ENCODE peak calls at places on chromosomes 1 and 21, in seven cellular contexts. One of them, this sample, is unnamed.

GRCh38 chr21:34261841-34262832 is 101.7 kb upstream of the KCNE2 start:
- DNase-seq in neural progenitor cell: no peak
- DNase-seq in fibroblast of lung: no peak
- DNase-seq in hepatocyte: peak
- DNase-seq in IMR-90: no peak
- DNase-seq in A549: no peak
- DNase-seq in GM23338: no peak
- DNase-seq in this sample: no peak

GRCh38 chr1:36217667-36218066 is 6.6 kb upstream of the THRAP3 start:
- DNase-seq in hepatocyte: no peak
- DNase-seq in GM23338: no peak
- DNase-seq in A549: peak
- DNase-seq in IMR-90: peak
- DNase-seq in neural progenitor cell: no peak
- DNase-seq in fibroblast of lung: peak
- DNase-seq in this sample: no peak

GRCh38 chr1:201659576-201659975 is 120.6 kb downstream of the NAV1 start:
- DNase-seq in GM23338: no peak
- DNase-seq in A549: no peak
- DNase-seq in hepatocyte: no peak
- DNase-seq in fibroblast of lung: no peak
- DNase-seq in neural progenitor cell: no peak
- DNase-seq in IMR-90: no peak
- DNase-seq in this sample: no peak

GRCh38 chr1:211589782-211590721 is 11.1 kb upstream of the SLC30A1 start:
- DNase-seq in IMR-90: peak
- DNase-seq in fibroblast of lung: peak
- DNase-seq in hepatocyte: no peak
- DNase-seq in A549: no peak
- DNase-seq in neural progenitor cell: no peak
- DNase-seq in GM23338: no peak
- DNase-seq in this sample: peak

GRCh38 chr1:2300851-2301606 is 72.9 kb downstream of the SKI start:
- DNase-seq in neural progenitor cell: no peak
- DNase-seq in fibroblast of lung: peak
- DNase-seq in A549: no peak
- DNase-seq in hepatocyte: no peak
- DNase-seq in IMR-90: peak
- DNase-seq in GM23338: no peak
- DNase-seq in this sample: no peak

GRCh38 chr1:223102797-223103533 is 40.1 kb downstream of the TLR5 start:
- DNase-seq in fibroblast of lung: peak
- DNase-seq in A549: no peak
- DNase-seq in neural progenitor cell: no peak
- DNase-seq in IMR-90: no peak
- DNase-seq in hepatocyte: peak
- DNase-seq in GM23338: no peak
- DNase-seq in this sample: peak

GRCh38 chr1:21630571-21631338 is 38.4 kb downstream of the RAP1GAP start:
- DNase-seq in A549: no peak
- DNase-seq in hepatocyte: no peak
- DNase-seq in IMR-90: no peak
- DNase-seq in neural progenitor cell: peak
- DNase-seq in fibroblast of lung: no peak
- DNase-seq in GM23338: peak
- DNase-seq in this sample: no peak

GRCh38 chr1:65467536-65467935 is 47.1 kb downstream of the LEPR start:
- DNase-seq in A549: peak
- DNase-seq in IMR-90: peak
- DNase-seq in neural progenitor cell: peak
- DNase-seq in fibroblast of lung: peak
- DNase-seq in GM23338: peak
- DNase-seq in hepatocyte: peak
- DNase-seq in this sample: peak

GRCh38 chr1:67679691-67680090 is 5.3 kb upstream of the GADD45A start:
- DNase-seq in IMR-90: peak
- DNase-seq in GM23338: no peak
- DNase-seq in A549: no peak
- DNase-seq in neural progenitor cell: no peak
- DNase-seq in fibroblast of lung: peak
- DNase-seq in hepatocyte: no peak
- DNase-seq in this sample: peak

GRCh38 chr1:110212165-110213142 is 2.3 kb downstream of the KCNC4 start:
- DNase-seq in GM23338: peak
- DNase-seq in hepatocyte: peak
- DNase-seq in neural progenitor cell: peak
- DNase-seq in fibroblast of lung: peak
- DNase-seq in IMR-90: no peak
- DNase-seq in A549: no peak
- DNase-seq in this sample: no peak

GRCh38 chr1:172642970-172643369 is 15.9 kb upstream of the FASLG start:
- DNase-seq in neural progenitor cell: no peak
- DNase-seq in fibroblast of lung: no peak
- DNase-seq in A549: peak
- DNase-seq in hepatocyte: no peak
- DNase-seq in IMR-90: no peak
- DNase-seq in GM23338: no peak
- DNase-seq in this sample: peak

GRCh38 chr1:59568158-59568935 is 246.4 kb upstream of the HOOK1 start:
- DNase-seq in IMR-90: peak
- DNase-seq in neural progenitor cell: no peak
- DNase-seq in GM23338: no peak
- DNase-seq in fibroblast of lung: no peak
- DNase-seq in A549: peak
- DNase-seq in hepatocyte: no peak
- DNase-seq in this sample: no peak

GRCh38 chr1:117466761-117467160 is 99.5 kb downstream of the MAN1A2 start:
- DNase-seq in IMR-90: peak
- DNase-seq in GM23338: no peak
- DNase-seq in fibroblast of lung: peak
- DNase-seq in A549: no peak
- DNase-seq in hepatocyte: no peak
- DNase-seq in neural progenitor cell: no peak
- DNase-seq in this sample: no peak

GRCh38 chr1:242428403-242429190 is 95.9 kb downstream of the PLD5 start:
- DNase-seq in GM23338: no peak
- DNase-seq in hepatocyte: no peak
- DNase-seq in IMR-90: no peak
- DNase-seq in A549: no peak
- DNase-seq in fibroblast of lung: no peak
- DNase-seq in neural progenitor cell: no peak
- DNase-seq in this sample: no peak

GRCh38 chr21:44356636-44357035 is 3.2 kb downstream of the TRPM2 start:
- DNase-seq in fibroblast of lung: no peak
- DNase-seq in GM23338: no peak
- DNase-seq in IMR-90: no peak
- DNase-seq in hepatocyte: no peak
- DNase-seq in neural progenitor cell: no peak
- DNase-seq in A549: no peak
- DNase-seq in this sample: no peak

GRCh38 chr1:219179293-219179692 is 5.6 kb downstream of the LYPLAL1 start:
- DNase-seq in neural progenitor cell: no peak
- DNase-seq in fibroblast of lung: peak
- DNase-seq in A549: no peak
- DNase-seq in IMR-90: peak
- DNase-seq in GM23338: no peak
- DNase-seq in hepatocyte: no peak
- DNase-seq in this sample: no peak

GRCh38 chr21:43269981-43270670 is 101.3 kb downstream of the CRYAA start:
- DNase-seq in neural progenitor cell: no peak
- DNase-seq in GM23338: no peak
- DNase-seq in hepatocyte: no peak
- DNase-seq in A549: no peak
- DNase-seq in IMR-90: no peak
- DNase-seq in fibroblast of lung: no peak
- DNase-seq in this sample: no peak

GRCh38 chr1:109151146-109151545 is 37.2 kb downstream of the ELAPOR1 start:
- DNase-seq in neural progenitor cell: peak
- DNase-seq in IMR-90: peak
- DNase-seq in GM23338: peak
- DNase-seq in A549: peak
- DNase-seq in fibroblast of lung: peak
- DNase-seq in hepatocyte: peak
- DNase-seq in this sample: peak

GRCh38 chr1:178946855-178947687 is 76.2 kb upstream of the ANGPTL1 start:
- DNase-seq in hepatocyte: no peak
- DNase-seq in neural progenitor cell: no peak
- DNase-seq in IMR-90: no peak
- DNase-seq in A549: no peak
- DNase-seq in fibroblast of lung: no peak
- DNase-seq in GM23338: no peak
- DNase-seq in this sample: no peak

GRCh38 chr1:202951437-202951836 is 6.7 kb downstream of the ADIPOR1 start:
- DNase-seq in fibroblast of lung: no peak
- DNase-seq in IMR-90: no peak
- DNase-seq in hepatocyte: no peak
- DNase-seq in A549: no peak
- DNase-seq in neural progenitor cell: no peak
- DNase-seq in GM23338: no peak
- DNase-seq in this sample: no peak

GRCh38 chr1:67647814-67648358 is 37.1 kb upstream of the GADD45A start:
- DNase-seq in neural progenitor cell: no peak
- DNase-seq in hepatocyte: no peak
- DNase-seq in IMR-90: no peak
- DNase-seq in GM23338: no peak
- DNase-seq in A549: no peak
- DNase-seq in fibroblast of lung: no peak
- DNase-seq in this sample: no peak

GRCh38 chr1:201551877-201552731 is 13.2 kb downstream of the NAV1 start:
- DNase-seq in GM23338: no peak
- DNase-seq in hepatocyte: no peak
- DNase-seq in neural progenitor cell: no peak
- DNase-seq in A549: peak
- DNase-seq in fibroblast of lung: peak
- DNase-seq in IMR-90: peak
- DNase-seq in this sample: peak

DNA sequence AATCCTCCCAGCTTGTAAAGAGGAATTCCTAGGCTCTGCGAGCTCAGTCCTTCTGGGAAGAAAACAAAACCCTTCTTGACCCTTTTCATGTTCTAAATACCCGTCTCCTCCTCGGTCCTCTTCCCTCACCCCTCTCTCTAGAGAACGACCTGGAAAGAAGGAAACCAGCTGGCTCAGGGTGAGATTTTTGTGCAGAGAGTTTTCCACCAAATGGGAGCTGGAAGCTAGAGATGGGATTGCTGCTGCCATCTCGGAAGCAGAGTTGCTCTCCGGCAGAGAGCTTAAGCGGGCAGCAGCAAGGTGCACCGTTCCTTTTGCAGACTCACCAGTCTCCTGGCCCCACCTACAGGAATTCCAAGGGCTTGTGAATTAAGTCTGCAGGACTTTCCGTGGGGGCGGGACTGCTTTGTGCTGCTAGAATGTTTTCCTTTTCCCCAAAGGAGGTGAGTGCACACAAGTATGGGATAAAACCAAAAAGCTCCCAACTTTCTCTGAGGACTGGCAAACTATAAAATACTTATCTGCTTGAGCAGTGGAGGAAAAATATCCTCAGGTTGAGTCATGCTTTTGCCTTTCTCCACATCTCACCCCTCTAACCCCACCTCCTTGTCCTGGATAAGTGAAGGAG is 29.1 kb upstream of the KIAA0040 start:
- DNase-seq in GM23338: peak
- DNase-seq in neural progenitor cell: peak
- DNase-seq in fibroblast of lung: peak
- DNase-seq in A549: no peak
- DNase-seq in hepatocyte: peak
- DNase-seq in IMR-90: no peak
- DNase-seq in this sample: no peak
- TF ChIP-seq CTCF in GM23338: peak
- TF ChIP-seq CTCF in neural progenitor cell: peak
- TF ChIP-seq CTCF in fibroblast of lung: no peak
- TF ChIP-seq CTCF in A549: no peak
- TF ChIP-seq CTCF in hepatocyte: peak
- TF ChIP-seq CTCF in IMR-90: no peak
- TF ChIP-seq CTCF in this sample: no peak

GRCh38 chr1:100874433-100874832 is 20.2 kb downstream of the EXTL2 start:
- DNase-seq in GM23338: no peak
- DNase-seq in fibroblast of lung: no peak
- DNase-seq in neural progenitor cell: no peak
- DNase-seq in hepatocyte: no peak
- DNase-seq in IMR-90: no peak
- DNase-seq in A549: no peak
- DNase-seq in this sample: no peak
- H3K4me2 ChIP-seq in GM23338: no peak
- H3K4me2 ChIP-seq in fibroblast of lung: no peak
- H3K4me2 ChIP-seq in neural progenitor cell: no peak
- H3K4me2 ChIP-seq in hepatocyte: no peak
- H3K4me2 ChIP-seq in IMR-90: no peak
- H3K4me2 ChIP-seq in A549: no peak
- H3K4me2 ChIP-seq in this sample: no peak

GRCh38 chr1:233523047-233523446 is 90.9 kb upstream of the KCNK1 start:
- DNase-seq in A549: no peak
- DNase-seq in neural progenitor cell: peak
- DNase-seq in GM23338: peak
- DNase-seq in hepatocyte: no peak
- DNase-seq in IMR-90: no peak
- DNase-seq in fibroblast of lung: peak
- DNase-seq in this sample: peak

GRCh38 chr1:233514946-233515391 is 98.9 kb upstream of the KCNK1 start:
- DNase-seq in fibroblast of lung: no peak
- DNase-seq in GM23338: no peak
- DNase-seq in A549: no peak
- DNase-seq in IMR-90: no peak
- DNase-seq in hepatocyte: no peak
- DNase-seq in neural progenitor cell: no peak
- DNase-seq in this sample: no peak

GRCh38 chr1:233520510-233521191 is 93.3 kb upstream of the KCNK1 start:
- DNase-seq in fibroblast of lung: peak
- DNase-seq in IMR-90: no peak
- DNase-seq in neural progenitor cell: no peak
- DNase-seq in GM23338: no peak
- DNase-seq in hepatocyte: peak
- DNase-seq in A549: peak
- DNase-seq in this sample: peak

GRCh38 chr1:233516732-233517131 is 97.2 kb upstream of the KCNK1 start:
- DNase-seq in hepatocyte: no peak
- DNase-seq in IMR-90: no peak
- DNase-seq in A549: no peak
- DNase-seq in fibroblast of lung: no peak
- DNase-seq in GM23338: no peak
- DNase-seq in neural progenitor cell: no peak
- DNase-seq in this sample: no peak

GRCh38 chr1:233518344-233518743 is 95.6 kb upstream of the KCNK1 start:
- DNase-seq in fibroblast of lung: peak
- DNase-seq in GM23338: peak
- DNase-seq in A549: peak
- DNase-seq in IMR-90: no peak
- DNase-seq in hepatocyte: peak
- DNase-seq in neural progenitor cell: peak
- DNase-seq in this sample: peak
- TF ChIP-seq CTCF in fibroblast of lung: no peak
- TF ChIP-seq CTCF in GM23338: peak
- TF ChIP-seq CTCF in A549: peak
- TF ChIP-seq CTCF in IMR-90: no peak
- TF ChIP-seq CTCF in hepatocyte: peak
- TF ChIP-seq CTCF in neural progenitor cell: peak
- TF ChIP-seq CTCF in this sample: peak

DNA sequence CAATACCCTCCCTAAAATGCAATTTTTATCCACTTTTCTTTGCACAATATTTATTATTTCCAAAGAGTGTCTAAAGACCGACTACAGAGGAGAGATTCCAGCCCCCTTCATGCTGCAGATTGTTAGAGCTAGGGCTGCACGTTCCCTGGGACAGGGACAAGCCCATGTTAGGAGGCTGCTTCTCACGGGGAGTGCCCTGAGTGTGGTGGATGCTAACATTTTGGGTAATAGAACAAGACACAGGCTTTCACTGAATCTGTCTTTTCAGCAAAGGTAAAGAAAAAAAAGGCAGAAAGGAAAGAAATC is 125.4 kb downstream of the RIPK4 start:
- DNase-seq in neural progenitor cell: no peak
- DNase-seq in IMR-90: no peak
- DNase-seq in hepatocyte: no peak
- DNase-seq in fibroblast of lung: no peak
- DNase-seq in GM23338: no peak
- DNase-seq in A549: no peak
- DNase-seq in this sample: no peak
- H3K4me2 ChIP-seq in neural progenitor cell: no peak
- H3K4me2 ChIP-seq in IMR-90: no peak
- H3K4me2 ChIP-seq in hepatocyte: peak
- H3K4me2 ChIP-seq in fibroblast of lung: peak
- H3K4me2 ChIP-seq in GM23338: no peak
- H3K4me2 ChIP-seq in A549: peak
- H3K4me2 ChIP-seq in this sample: peak

This sample was measured in PC-9.